ENCODE peak calls at places on chromosomes 11 and 22, in four cellular contexts. One of them, this sample, is unnamed.

GRCh38 chr11:19263333-19263732 is 22.6 kb upstream of the E2F8 start:
- DNase-seq in PC-3: no peak
- DNase-seq in HCT116: no peak
- DNase-seq in neural progenitor cell: no peak
- DNase-seq in this sample: no peak

GRCh38 chr11:112564228-112564955 is 303.7 kb upstream of the PLET1 start:
- DNase-seq in neural progenitor cell: no peak
- DNase-seq in PC-3: peak
- DNase-seq in HCT116: no peak
- DNase-seq in this sample: no peak

GRCh38 chr11:129192150-129192549 is at the start of gene ARHGAP32:
- DNase-seq in PC-3: peak
- DNase-seq in HCT116: no peak
- DNase-seq in neural progenitor cell: no peak
- DNase-seq in this sample: no peak

GRCh38 chr11:72350752-72351151 is 83.6 kb downstream of the CLPB start:
- DNase-seq in HCT116: no peak
- DNase-seq in PC-3: no peak
- DNase-seq in neural progenitor cell: no peak
- DNase-seq in this sample: no peak

GRCh38 chr11:127074151-127074761 is 73.7 kb upstream of the KIRREL3 start:
- DNase-seq in HCT116: no peak
- DNase-seq in PC-3: peak
- DNase-seq in neural progenitor cell: peak
- DNase-seq in this sample: peak

GRCh38 chr11:34488855-34489557 is 24.6 kb downstream of the ELF5 start:
- DNase-seq in neural progenitor cell: no peak
- DNase-seq in HCT116: no peak
- DNase-seq in PC-3: no peak
- DNase-seq in this sample: no peak

GRCh38 chr22:27573992-27574391 is 227.6 kb downstream of the MN1 start:
- DNase-seq in HCT116: no peak
- DNase-seq in neural progenitor cell: no peak
- DNase-seq in PC-3: no peak
- DNase-seq in this sample: no peak

GRCh38 chr11:77401486-77402217 is 72.2 kb downstream of the PAK1 start:
- DNase-seq in neural progenitor cell: no peak
- DNase-seq in HCT116: no peak
- DNase-seq in PC-3: peak
- DNase-seq in this sample: no peak

GRCh38 chr11:6387811-6388599 is 2.3 kb upstream of the SMPD1 start:
- DNase-seq in PC-3: no peak
- DNase-seq in neural progenitor cell: no peak
- DNase-seq in HCT116: no peak
- DNase-seq in this sample: no peak

GRCh38 chr11:71212871-71213559 is 39.4 kb downstream of the SHANK2 start:
- DNase-seq in HCT116: no peak
- DNase-seq in neural progenitor cell: no peak
- DNase-seq in PC-3: no peak
- DNase-seq in this sample: no peak

GRCh38 chr11:129155745-129156144 is 36.4 kb downstream of the ARHGAP32 start:
- DNase-seq in PC-3: no peak
- DNase-seq in HCT116: no peak
- DNase-seq in neural progenitor cell: no peak
- DNase-seq in this sample: no peak

GRCh38 chr22:23230348-23231068 is 50.2 kb downstream of the BCR start:
- DNase-seq in HCT116: no peak
- DNase-seq in PC-3: no peak
- DNase-seq in neural progenitor cell: peak
- DNase-seq in this sample: no peak

GRCh38 chr11:50246183-50246582 is 213.5 kb downstream of the OR4C45 start:
- DNase-seq in HCT116: no peak
- DNase-seq in PC-3: no peak
- DNase-seq in neural progenitor cell: no peak
- DNase-seq in this sample: no peak

GRCh38 chr11:70482529-70482917 is 84.2 kb downstream of the CTTN start:
- DNase-seq in HCT116: no peak
- DNase-seq in neural progenitor cell: no peak
- DNase-seq in PC-3: no peak
- DNase-seq in this sample: no peak

GRCh38 chr22:40728731-40729189 is 49.5 kb downstream of the MCHR1 start:
- DNase-seq in HCT116: no peak
- DNase-seq in neural progenitor cell: no peak
- DNase-seq in PC-3: no peak
- DNase-seq in this sample: no peak

GRCh38 chr11:133886029-133886428 is 40.7 kb upstream of the SPATA19 start:
- DNase-seq in neural progenitor cell: no peak
- DNase-seq in PC-3: no peak
- DNase-seq in HCT116: no peak
- DNase-seq in this sample: no peak

GRCh38 chr11:45489281-45489906 is 176.0 kb downstream of the CHST1 start:
- DNase-seq in HCT116: no peak
- DNase-seq in neural progenitor cell: no peak
- DNase-seq in PC-3: no peak
- DNase-seq in this sample: no peak

GRCh38 chr11:1291295-1292017 is 18.0 kb downstream of the TOLLIP start:
- DNase-seq in PC-3: no peak
- DNase-seq in HCT116: no peak
- DNase-seq in neural progenitor cell: no peak
- DNase-seq in this sample: no peak

GRCh38 chr11:120632579-120632978 is 121.0 kb downstream of the GRIK4 start:
- DNase-seq in neural progenitor cell: no peak
- DNase-seq in PC-3: no peak
- DNase-seq in HCT116: no peak
- DNase-seq in this sample: no peak
- TF ChIP-seq CTCF in neural progenitor cell: peak
- TF ChIP-seq CTCF in PC-3: peak
- TF ChIP-seq CTCF in HCT116: peak
- TF ChIP-seq CTCF in this sample: peak

GRCh38 chr22:20651286-20651685 is 122.6 kb upstream of the SERPIND1 start:
- DNase-seq in HCT116: no peak
- DNase-seq in PC-3: no peak
- DNase-seq in neural progenitor cell: no peak
- DNase-seq in this sample: no peak
- TF ChIP-seq EZH2phosphoT487 in HCT116: no peak
- TF ChIP-seq EZH2phosphoT487 in PC-3: no peak
- TF ChIP-seq EZH2phosphoT487 in neural progenitor cell: no peak
- TF ChIP-seq EZH2phosphoT487 in this sample: no peak

GRCh38 chr11:282171-282570 is 4.0 kb downstream of the NLRP6 start:
- DNase-seq in HCT116: no peak
- DNase-seq in neural progenitor cell: no peak
- DNase-seq in PC-3: no peak
- DNase-seq in this sample: no peak

GRCh38 chr11:279040-279965 is 1.1 kb downstream of the NLRP6 start:
- DNase-seq in HCT116: no peak
- DNase-seq in neural progenitor cell: no peak
- DNase-seq in PC-3: no peak
- DNase-seq in this sample: no peak

GRCh38 chr11:281486-282161 is 3.4 kb downstream of the NLRP6 start:
- DNase-seq in PC-3: no peak
- DNase-seq in HCT116: no peak
- DNase-seq in neural progenitor cell: no peak
- DNase-seq in this sample: no peak

GRCh38 chr11:279966-280761 is 2.0 kb downstream of the NLRP6 start:
- DNase-seq in PC-3: no peak
- DNase-seq in neural progenitor cell: no peak
- DNase-seq in HCT116: no peak
- DNase-seq in this sample: no peak

DNA sequence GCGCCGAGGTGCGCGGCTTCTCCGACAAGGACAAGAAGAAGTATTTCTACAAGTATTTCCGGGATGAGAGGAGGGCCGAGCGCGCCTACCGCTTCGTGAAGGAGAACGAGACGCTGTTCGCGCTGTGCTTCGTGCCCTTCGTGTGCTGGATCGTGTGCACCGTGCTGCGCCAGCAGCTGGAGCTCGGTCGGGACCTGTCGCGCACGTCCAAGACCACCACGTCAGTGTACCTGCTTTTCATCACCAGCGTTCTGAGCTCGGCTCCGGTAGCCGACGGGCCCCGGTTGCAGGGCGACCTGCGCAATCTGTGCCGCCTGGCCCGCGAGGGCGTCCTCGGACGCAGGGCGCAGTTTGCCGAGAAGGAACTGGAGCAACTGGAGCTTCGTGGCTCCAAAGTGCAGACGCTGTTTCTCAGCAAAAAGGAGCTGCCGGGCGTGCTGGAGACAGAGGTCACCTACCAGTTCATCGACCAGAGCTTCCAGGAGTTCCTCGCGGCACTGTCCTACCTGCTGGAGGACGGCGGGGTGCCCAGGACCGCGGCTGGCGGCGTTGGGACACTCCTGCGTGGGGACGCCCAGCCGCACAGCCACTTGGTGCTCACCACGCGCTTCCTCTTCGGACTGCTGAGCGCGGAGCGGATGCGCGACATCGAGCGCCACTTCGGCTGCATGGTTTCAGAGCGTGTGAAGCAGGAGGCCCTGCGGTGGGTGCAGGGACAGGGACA is 2.7 kb downstream of the NLRP6 start:
- DNase-seq in neural progenitor cell: no peak
- DNase-seq in PC-3: no peak
- DNase-seq in HCT116: no peak
- DNase-seq in this sample: no peak
- TF ChIP-seq EZH2 in neural progenitor cell: no peak
- TF ChIP-seq EZH2 in PC-3: no peak
- TF ChIP-seq EZH2 in HCT116: no peak
- TF ChIP-seq EZH2 in this sample: no peak

GRCh38 chr11:57248780-57249383 is 11.8 kb upstream of the APLNR start:
- DNase-seq in neural progenitor cell: peak
- DNase-seq in HCT116: peak
- DNase-seq in PC-3: peak
- DNase-seq in this sample: peak
- TF ChIP-seq CTCF in neural progenitor cell: peak
- TF ChIP-seq CTCF in HCT116: peak
- TF ChIP-seq CTCF in PC-3: peak
- TF ChIP-seq CTCF in this sample: peak

DNA sequence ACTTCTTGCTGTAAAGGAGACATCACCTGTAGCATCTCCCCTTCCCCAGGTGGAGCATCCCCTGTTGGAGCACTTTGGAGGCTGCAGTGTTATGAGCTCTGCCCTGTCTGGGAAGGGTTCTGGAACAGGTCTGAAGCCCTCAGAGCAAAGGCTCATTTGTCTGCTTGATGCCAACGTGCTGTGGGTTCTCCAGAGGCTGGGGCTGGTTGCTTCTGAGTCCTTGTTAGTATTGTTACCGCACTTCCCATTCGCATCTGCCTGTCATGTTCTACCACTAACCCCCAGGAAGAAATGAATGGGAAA is 73.1 kb downstream of the PACS1 start:
- DNase-seq in neural progenitor cell: no peak
- DNase-seq in HCT116: no peak
- DNase-seq in PC-3: no peak
- DNase-seq in this sample: no peak
- TF ChIP-seq EZH2phosphoT487 in neural progenitor cell: no peak
- TF ChIP-seq EZH2phosphoT487 in HCT116: no peak
- TF ChIP-seq EZH2phosphoT487 in PC-3: no peak
- TF ChIP-seq EZH2phosphoT487 in this sample: no peak

GRCh38 chr22:17116931-17117330 is 4.2 kb downstream of the TMEM121B start:
- DNase-seq in neural progenitor cell: peak
- DNase-seq in PC-3: no peak
- DNase-seq in HCT116: no peak
- DNase-seq in this sample: no peak

GRCh38 chr22:17115927-17116326 is 5.2 kb downstream of the TMEM121B start:
- DNase-seq in neural progenitor cell: no peak
- DNase-seq in PC-3: no peak
- DNase-seq in HCT116: no peak
- DNase-seq in this sample: no peak

GRCh38 chr22:17117890-17118289 is 3.3 kb downstream of the TMEM121B start:
- DNase-seq in neural progenitor cell: no peak
- DNase-seq in HCT116: no peak
- DNase-seq in PC-3: no peak
- DNase-seq in this sample: no peak

GRCh38 chr22:17118342-17118741 is 2.8 kb downstream of the TMEM121B start:
- DNase-seq in neural progenitor cell: no peak
- DNase-seq in PC-3: no peak
- DNase-seq in HCT116: no peak
- DNase-seq in this sample: no peak

DNA sequence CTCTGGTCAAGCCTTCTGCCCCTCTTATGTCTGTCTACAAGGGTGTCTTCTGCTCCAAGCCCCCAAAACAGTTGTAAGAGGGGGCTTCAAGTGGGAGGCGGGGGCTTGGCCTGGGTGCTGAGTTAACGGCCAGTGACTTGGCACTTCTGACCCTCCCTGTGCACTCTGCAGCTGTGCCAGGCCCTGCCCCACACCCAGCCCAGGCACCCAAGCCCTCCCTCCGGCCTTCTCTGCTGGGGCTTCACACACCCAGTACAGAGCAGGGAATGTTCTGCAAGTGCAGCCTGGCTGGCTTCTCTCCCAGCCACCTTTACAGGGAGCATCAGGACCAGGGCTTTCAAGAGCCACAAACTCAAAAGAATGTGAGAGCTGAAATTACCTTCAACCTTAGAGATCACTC is 3.8 kb downstream of the TMEM121B start:
- DNase-seq in neural progenitor cell: no peak
- DNase-seq in HCT116: no peak
- DNase-seq in PC-3: no peak
- DNase-seq in this sample: no peak
- TF ChIP-seq EZH2 in neural progenitor cell: no peak
- TF ChIP-seq EZH2 in HCT116: no peak
- TF ChIP-seq EZH2 in PC-3: no peak
- TF ChIP-seq EZH2 in this sample: no peak

This sample was measured in MM.1S.